ENCODE peak calls at places on chromosome 16, in four cellular contexts. E is T-helper 1 cell, U is anterior cingulate cortex, L is activated T-helper 1 cell treated with Interleukin-2 at 50 U/mL for 16 hours. T is an unnamed sample.
A peak's percentile ranks its signal among the peaks of the same experiment; 100 is the strongest.

GRCh38 chr16:68040506-68041288 is 17.6 kb downstream of the DUS2 start:
- DNase-seq in E (peak; percentile 86), U (peak; percentile 63), L (peak; percentile 81), T (peak; percentile 85)

GRCh38 chr16:69880640-69881133 is 70.4 kb upstream of the CLEC18A start:
- DNase-seq in E (no peak), U (peak; percentile 17), L (no peak), T (no peak)

GRCh38 chr16:1530883-1531637 is 2.4 kb upstream of the TMEM204 start:
- DNase-seq in E (no peak), U (no peak), L (no peak), T (no peak)

GRCh38 chr16:56281256-56281805 is 90.0 kb downstream of the GNAO1 start:
- DNase-seq in E (no peak), U (no peak), L (no peak), T (no peak)

GRCh38 chr16:17529982-17530760 is 59.4 kb upstream of the XYLT1 start:
- DNase-seq in E (peak; percentile 10), U (no peak), L (no peak), T (no peak)

GRCh38 chr16:50763211-50763610 is 21.3 kb downstream of the CYLD start:
- DNase-seq in E (no peak), U (no peak), L (no peak), T (no peak)

GRCh38 chr16:83995756-83996155 is 27.7 kb downstream of the NECAB2 start:
- DNase-seq in E (no peak), U (no peak), L (no peak), T (no peak)

GRCh38 chr16:11989238-11990160 is 13.0 kb downstream of the SNX29 start:
- DNase-seq in E (no peak), U (peak; percentile 58), L (no peak), T (no peak)

GRCh38 chr16:67845291-67846062 is 1.3 kb upstream of the NUTF2 start:
- DNase-seq in E (no peak), U (no peak), L (no peak), T (no peak)

GRCh38 chr16:88941051-88941932 is 35.7 kb downstream of the CBFA2T3 start:
- DNase-seq in E (no peak), U (no peak), L (no peak), T (no peak)

GRCh38 chr16:2520097-2520783 is at the start of gene AMDHD2:
- DNase-seq in E (peak; percentile 87), U (peak; percentile 83), L (peak; percentile 84), T (peak; percentile 93)

GRCh38 chr16:89123001-89123830 is 29.6 kb downstream of the ACSF3 start:
- DNase-seq in E (no peak), U (no peak), L (no peak), T (no peak)

GRCh38 chr16:78045865-78046581 is 23.7 kb downstream of the CLEC3A start:
- DNase-seq in E (no peak), U (peak; percentile 13), L (no peak), T (peak; percentile 90)

GRCh38 chr16:84650062-84650991 is 2.0 kb downstream of the KLHL36 start:
- DNase-seq in E (no peak), U (no peak), L (no peak), T (no peak)

GRCh38 chr16:1723450-1724147 is 17.6 kb downstream of the MAPK8IP3 start:
- DNase-seq in E (peak; percentile 41), U (peak; percentile 51), L (peak; percentile 17), T (no peak)

GRCh38 chr16:25089346-25089745 is 22.2 kb upstream of the LCMT1 start:
- DNase-seq in E (no peak), U (no peak), L (no peak), T (no peak)